ENCODE peak calls at places on chromosomes 1 and 21, in four cellular contexts. O, G, N and I are unnamed samples.

GRCh38 chr1:223011230-223011856 is 131.7 kb downstream of the TLR5 start:
- DNase-seq in N (no peak), O (no peak), G (no peak), I (no peak)

GRCh38 chr21:38308010-38308784 is 51.4 kb downstream of the KCNJ15 start:
- DNase-seq in O (no peak), N (peak; percentile 71), G (no peak), I (no peak)

GRCh38 chr1:35894183-35894582 is 11.2 kb downstream of the AGO1 start:
- DNase-seq in N (peak; percentile 74), G (no peak), O (peak; percentile 44), I (no peak)

GRCh38 chr1:19684677-19685076 is 20.0 kb downstream of the HTR6 start:
- DNase-seq in O (no peak), N (no peak), G (no peak), I (no peak)

GRCh38 chr1:6347641-6348487 is 45.7 kb downstream of the ACOT7 start:
- DNase-seq in O (peak; percentile 68), G (peak; percentile 22), N (no peak), I (no peak)

GRCh38 chr1:3518256-3518655 is 63.8 kb downstream of the ARHGEF16 start:
- DNase-seq in O (no peak), G (no peak), N (no peak), I (no peak)

GRCh38 chr1:55195523-55196233 is 19.5 kb downstream of the USP24 start:
- DNase-seq in G (no peak), O (no peak), N (peak; percentile 70), I (no peak)

GRCh38 chr1:10082785-10083479 is 50.2 kb downstream of the UBE4B start:
- DNase-seq in O (no peak), G (no peak), N (peak; percentile 80), I (no peak)

GRCh38 chr1:233599542-233600073 is 14.3 kb upstream of the KCNK1 start:
- DNase-seq in O (no peak), G (no peak), N (no peak), I (no peak)

GRCh38 chr1:85681087-85681486 is 27.1 kb downstream of the ZNHIT6 start:
- DNase-seq in O (no peak), G (no peak), N (peak; percentile 74), I (no peak)

GRCh38 chr1:31501505-31501904 is 74.8 kb upstream of the TINAGL1 start:
- DNase-seq in O (no peak), N (no peak), G (no peak), I (no peak)

GRCh38 chr1:59404725-59405124 is 107.8 kb downstream of the FGGY start:
- DNase-seq in N (no peak), G (peak; percentile 41), O (no peak), I (no peak)

GRCh38 chr1:11961230-11961629 is 19.0 kb upstream of the MFN2 start:
- DNase-seq in O (no peak), N (peak; percentile 80), G (no peak), I (no peak)

GRCh38 chr1:4611708-4612349 is 42.6 kb upstream of the AJAP1 start:
- DNase-seq in O (no peak), N (no peak), G (no peak), I (no peak)

GRCh38 chr1:240455228-240455821 is 156.6 kb downstream of the GREM2 start:
- DNase-seq in O (no peak), G (peak; percentile 12), N (peak; percentile 33), I (no peak)

GRCh38 chr1:60010690-60011089 is 62.9 kb downstream of the C1orf87 start:
- DNase-seq in G (no peak), N (no peak), O (no peak), I (no peak)

GRCh38 chr1:156865865-156866678 is 5.4 kb downstream of the NTRK1 start:
- DNase-seq in O (no peak), N (no peak), G (peak; percentile 50), I (no peak)

GRCh38 chr1:201335174-201335870 is 42.2 kb downstream of the TNNT2 start:
- DNase-seq in O (no peak), N (no peak), G (no peak), I (no peak)